ENCODE peak calls at places on chromosome 12, in nine cellular contexts. One of them, this sample, is unnamed.

GRCh38 chr12:95646781-95647184 is 95.5 kb upstream of the USP44 start:
- DNase-seq in PC-3: no peak
- DNase-seq in neural progenitor cell: no peak
- DNase-seq in fibroblast of lung: no peak
- DNase-seq in K562: no peak
- DNase-seq in trophoblast cell: peak; percentile 69
- DNase-seq in HCT116: no peak
- DNase-seq in astrocyte: peak; percentile 79
- DNase-seq in SK-N-SH: no peak
- DNase-seq in this sample: peak; percentile 70

GRCh38 chr12:26100966-26101744 is 23.7 kb downstream of the BHLHE41 start:
- DNase-seq in PC-3: peak; percentile 100
- DNase-seq in neural progenitor cell: no peak
- DNase-seq in fibroblast of lung: no peak
- DNase-seq in K562: no peak
- DNase-seq in trophoblast cell: peak; percentile 84
- DNase-seq in HCT116: no peak
- DNase-seq in astrocyte: no peak
- DNase-seq in SK-N-SH: no peak
- DNase-seq in this sample: no peak

GRCh38 chr12:2769866-2770533 is 24.8 kb upstream of the FKBP4 start:
- DNase-seq in PC-3: no peak
- DNase-seq in neural progenitor cell: peak; percentile 39
- DNase-seq in fibroblast of lung: no peak
- DNase-seq in K562: no peak
- DNase-seq in trophoblast cell: peak; percentile 64
- DNase-seq in HCT116: no peak
- DNase-seq in astrocyte: no peak
- DNase-seq in SK-N-SH: no peak
- DNase-seq in this sample: no peak

GRCh38 chr12:16435875-16436554 is 88.6 kb downstream of the MGST1 start:
- DNase-seq in PC-3: no peak
- DNase-seq in neural progenitor cell: no peak
- DNase-seq in fibroblast of lung: no peak
- DNase-seq in K562: no peak
- DNase-seq in trophoblast cell: no peak
- DNase-seq in HCT116: no peak
- DNase-seq in astrocyte: no peak
- DNase-seq in SK-N-SH: no peak
- DNase-seq in this sample: no peak

GRCh38 chr12:40226652-40227051 is 1.9 kb downstream of the LRRK2 start:
- DNase-seq in PC-3: peak; percentile 57
- DNase-seq in neural progenitor cell: no peak
- DNase-seq in fibroblast of lung: peak; percentile 77
- DNase-seq in K562: no peak
- DNase-seq in trophoblast cell: no peak
- DNase-seq in HCT116: no peak
- DNase-seq in astrocyte: peak; percentile 86
- DNase-seq in SK-N-SH: no peak
- DNase-seq in this sample: peak; percentile 96

GRCh38 chr12:71299541-71300376 is 139.8 kb upstream of the LGR5 start:
- DNase-seq in PC-3: no peak
- DNase-seq in neural progenitor cell: no peak
- DNase-seq in fibroblast of lung: no peak
- DNase-seq in K562: peak; percentile 39
- DNase-seq in trophoblast cell: no peak
- DNase-seq in HCT116: no peak
- DNase-seq in astrocyte: peak; percentile 21
- DNase-seq in SK-N-SH: no peak
- DNase-seq in this sample: no peak

GRCh38 chr12:15757553-15758255 is 31.5 kb downstream of the EPS8 start:
- DNase-seq in PC-3: peak; percentile 85
- DNase-seq in neural progenitor cell: no peak
- DNase-seq in fibroblast of lung: peak; percentile 77
- DNase-seq in K562: no peak
- DNase-seq in trophoblast cell: peak; percentile 84
- DNase-seq in HCT116: peak; percentile 84
- DNase-seq in astrocyte: peak; percentile 90
- DNase-seq in SK-N-SH: no peak
- DNase-seq in this sample: peak; percentile 98

GRCh38 chr12:56223571-56224101 is 506 bp upstream of the NABP2 start:
- DNase-seq in PC-3: no peak
- DNase-seq in neural progenitor cell: no peak
- DNase-seq in fibroblast of lung: no peak
- DNase-seq in K562: no peak
- DNase-seq in trophoblast cell: no peak
- DNase-seq in HCT116: no peak
- DNase-seq in astrocyte: no peak
- DNase-seq in SK-N-SH: no peak
- DNase-seq in this sample: no peak

GRCh38 chr12:121980211-121980891 is 41.3 kb upstream of the BCL7A start:
- DNase-seq in PC-3: no peak
- DNase-seq in neural progenitor cell: no peak
- DNase-seq in fibroblast of lung: no peak
- DNase-seq in K562: no peak
- DNase-seq in trophoblast cell: no peak
- DNase-seq in HCT116: no peak
- DNase-seq in astrocyte: no peak
- DNase-seq in SK-N-SH: no peak
- DNase-seq in this sample: peak; percentile 23

GRCh38 chr12:110281549-110282342 is 699 bp downstream of the ATP2A2 start:
- DNase-seq in PC-3: peak; percentile 58
- DNase-seq in neural progenitor cell: no peak
- DNase-seq in fibroblast of lung: peak; percentile 71
- DNase-seq in K562: no peak
- DNase-seq in trophoblast cell: peak; percentile 88
- DNase-seq in HCT116: no peak
- DNase-seq in astrocyte: no peak
- DNase-seq in SK-N-SH: peak; percentile 92
- DNase-seq in this sample: peak; percentile 78

GRCh38 chr12:62484234-62484633 is 17.6 kb downstream of the MON2 start:
- DNase-seq in PC-3: peak; percentile 4
- DNase-seq in neural progenitor cell: no peak
- DNase-seq in fibroblast of lung: no peak
- DNase-seq in K562: no peak
- DNase-seq in trophoblast cell: no peak
- DNase-seq in HCT116: no peak
- DNase-seq in astrocyte: no peak
- DNase-seq in SK-N-SH: no peak
- DNase-seq in this sample: peak; percentile 70

GRCh38 chr12:49706351-49707126 is 666 bp downstream of the FMNL3 start:
- DNase-seq in PC-3: no peak
- DNase-seq in neural progenitor cell: peak; percentile 74
- DNase-seq in fibroblast of lung: peak; percentile 54
- DNase-seq in K562: peak; percentile 62
- DNase-seq in trophoblast cell: no peak
- DNase-seq in HCT116: no peak
- DNase-seq in astrocyte: peak; percentile 20
- DNase-seq in SK-N-SH: peak; percentile 78
- DNase-seq in this sample: peak; percentile 65

GRCh38 chr12:120984351-120984898 is 6.1 kb downstream of the HNF1A start:
- DNase-seq in PC-3: no peak
- DNase-seq in neural progenitor cell: no peak
- DNase-seq in fibroblast of lung: no peak
- DNase-seq in K562: no peak
- DNase-seq in trophoblast cell: no peak
- DNase-seq in HCT116: no peak
- DNase-seq in astrocyte: no peak
- DNase-seq in SK-N-SH: peak; percentile 79
- DNase-seq in this sample: no peak

DNA sequence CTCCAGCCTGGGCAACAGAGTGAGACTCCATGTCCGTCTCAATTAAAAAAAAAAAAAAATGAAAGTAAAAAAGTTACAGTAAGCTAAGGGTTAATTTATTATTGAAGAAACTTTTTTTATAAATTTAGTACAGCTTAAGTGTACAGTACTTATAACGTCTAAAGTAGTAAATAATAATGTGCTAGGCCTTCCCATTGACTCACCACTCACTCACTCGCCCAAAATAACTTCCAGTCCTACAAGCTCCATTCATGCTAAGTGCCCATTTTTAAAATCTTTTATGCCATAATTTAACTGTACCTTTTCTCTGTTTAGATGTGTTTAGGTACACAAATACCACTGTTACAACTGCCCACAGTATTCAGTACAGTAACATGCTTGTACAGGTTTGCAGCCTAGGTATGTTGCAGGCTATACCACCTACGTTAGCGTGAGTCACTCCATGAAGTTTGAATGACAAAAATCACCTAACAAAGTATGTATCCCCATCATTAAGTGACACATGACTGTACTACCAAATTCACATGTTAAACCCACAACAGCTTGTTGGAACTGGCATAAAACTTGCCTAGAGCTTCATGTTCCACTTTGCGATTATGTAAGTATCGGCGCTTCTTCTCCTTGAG is 10.7 kb downstream of the KANSL2 start:
- DNase-seq in PC-3: peak; percentile 31
- DNase-seq in neural progenitor cell: no peak
- DNase-seq in fibroblast of lung: no peak
- DNase-seq in K562: no peak
- DNase-seq in trophoblast cell: no peak
- DNase-seq in HCT116: no peak
- DNase-seq in astrocyte: no peak
- DNase-seq in SK-N-SH: no peak
- DNase-seq in this sample: peak; percentile 71
- H3K27ac ChIP-seq in PC-3: peak overlapping the region; percentile 13
- H3K27ac ChIP-seq in neural progenitor cell: no peak overlapping the region
- H3K27ac ChIP-seq in fibroblast of lung: no peak overlapping the region
- H3K27ac ChIP-seq in K562: no peak overlapping the region
- H3K27ac ChIP-seq in trophoblast cell: no peak overlapping the region
- H3K27ac ChIP-seq in HCT116: no peak overlapping the region
- H3K27ac ChIP-seq in astrocyte: no peak overlapping the region
- H3K27ac ChIP-seq in SK-N-SH: no peak overlapping the region
- H3K27ac ChIP-seq in this sample: peak overlapping the region; percentile 30

GRCh38 chr12:88578821-88579518 is 1.3 kb downstream of the KITLG start:
- DNase-seq in PC-3: peak; percentile 57
- DNase-seq in neural progenitor cell: peak; percentile 64
- DNase-seq in fibroblast of lung: no peak
- DNase-seq in K562: no peak
- DNase-seq in trophoblast cell: no peak
- DNase-seq in HCT116: no peak
- DNase-seq in astrocyte: no peak
- DNase-seq in SK-N-SH: peak; percentile 72
- DNase-seq in this sample: peak; percentile 60

GRCh38 chr12:88578274-88578673 is 2.0 kb downstream of the KITLG start:
- DNase-seq in PC-3: peak; percentile 58
- DNase-seq in neural progenitor cell: peak; percentile 63
- DNase-seq in fibroblast of lung: no peak
- DNase-seq in K562: no peak
- DNase-seq in trophoblast cell: no peak
- DNase-seq in HCT116: no peak
- DNase-seq in astrocyte: peak; percentile 39
- DNase-seq in SK-N-SH: no peak
- DNase-seq in this sample: peak; percentile 56

GRCh38 chr12:88577537-88577936 is 2.7 kb downstream of the KITLG start:
- DNase-seq in PC-3: peak; percentile 60
- DNase-seq in neural progenitor cell: no peak
- DNase-seq in fibroblast of lung: no peak
- DNase-seq in K562: no peak
- DNase-seq in trophoblast cell: no peak
- DNase-seq in HCT116: peak; percentile 43
- DNase-seq in astrocyte: peak; percentile 58
- DNase-seq in SK-N-SH: no peak
- DNase-seq in this sample: peak; percentile 67

GRCh38 chr12:88579941-88580871 is at the start of gene KITLG:
- DNase-seq in PC-3: peak; percentile 91
- DNase-seq in neural progenitor cell: peak; percentile 93
- DNase-seq in fibroblast of lung: peak; percentile 91
- DNase-seq in K562: peak; percentile 7
- DNase-seq in trophoblast cell: peak; percentile 31
- DNase-seq in HCT116: peak; percentile 76
- DNase-seq in astrocyte: peak; percentile 76
- DNase-seq in SK-N-SH: peak; percentile 83
- DNase-seq in this sample: peak; percentile 95

DNA sequence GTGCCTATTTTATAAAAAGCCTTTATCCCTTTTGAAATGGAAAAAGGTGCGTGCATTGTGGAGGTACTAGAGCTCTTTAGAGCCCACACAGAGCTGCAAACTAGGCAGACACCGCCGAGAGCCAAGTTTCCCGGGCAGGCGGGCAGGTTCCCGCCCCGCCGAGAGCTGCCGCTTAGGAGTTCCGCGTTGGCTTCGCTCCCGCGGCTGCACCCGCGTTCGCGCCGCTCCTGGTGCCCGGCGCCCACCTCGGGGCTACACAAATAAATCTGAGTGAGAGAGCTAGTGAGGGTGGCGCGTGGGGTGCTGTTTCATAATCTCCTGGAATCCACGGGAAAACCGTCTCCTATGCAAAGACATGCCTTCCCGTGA is 715 bp downstream of the KITLG start:
- DNase-seq in PC-3: peak; percentile 49
- DNase-seq in neural progenitor cell: peak; percentile 49
- DNase-seq in fibroblast of lung: no peak
- DNase-seq in K562: no peak
- DNase-seq in trophoblast cell: no peak
- DNase-seq in HCT116: no peak
- DNase-seq in astrocyte: no peak
- DNase-seq in SK-N-SH: peak; percentile 66
- DNase-seq in this sample: peak; percentile 71
- H3K79me2 ChIP-seq in PC-3: peaks cover 56% of the 10 kb centered on the region
- H3K79me2 ChIP-seq in neural progenitor cell: no peaks in the 10 kb centered on the region
- H3K79me2 ChIP-seq in fibroblast of lung: peaks cover 56% of the 10 kb centered on the region
- H3K79me2 ChIP-seq in K562: no peaks in the 10 kb centered on the region
- H3K79me2 ChIP-seq in trophoblast cell: no peaks in the 10 kb centered on the region
- H3K79me2 ChIP-seq in HCT116: peaks cover 90% of the 10 kb centered on the region
- H3K79me2 ChIP-seq in astrocyte: peaks cover 56% of the 10 kb centered on the region
- H3K79me2 ChIP-seq in SK-N-SH: peaks cover 63% of the 10 kb centered on the region
- H3K79me2 ChIP-seq in this sample: peaks cover 57% of the 10 kb centered on the region

GRCh38 chr12:125068391-125068790 is 3.2 kb downstream of the AACS start:
- DNase-seq in PC-3: no peak
- DNase-seq in neural progenitor cell: no peak
- DNase-seq in fibroblast of lung: no peak
- DNase-seq in K562: no peak
- DNase-seq in trophoblast cell: no peak
- DNase-seq in HCT116: no peak
- DNase-seq in astrocyte: no peak
- DNase-seq in SK-N-SH: no peak
- DNase-seq in this sample: no peak
- H3K27ac ChIP-seq in PC-3: no peak overlapping the region
- H3K27ac ChIP-seq in neural progenitor cell: no peak overlapping the region
- H3K27ac ChIP-seq in fibroblast of lung: no peak overlapping the region
- H3K27ac ChIP-seq in K562: no peak overlapping the region
- H3K27ac ChIP-seq in trophoblast cell: no peak overlapping the region
- H3K27ac ChIP-seq in HCT116: no peak overlapping the region
- H3K27ac ChIP-seq in astrocyte: no peak overlapping the region
- H3K27ac ChIP-seq in SK-N-SH: no peak overlapping the region
- H3K27ac ChIP-seq in this sample: no peak overlapping the region

DNA sequence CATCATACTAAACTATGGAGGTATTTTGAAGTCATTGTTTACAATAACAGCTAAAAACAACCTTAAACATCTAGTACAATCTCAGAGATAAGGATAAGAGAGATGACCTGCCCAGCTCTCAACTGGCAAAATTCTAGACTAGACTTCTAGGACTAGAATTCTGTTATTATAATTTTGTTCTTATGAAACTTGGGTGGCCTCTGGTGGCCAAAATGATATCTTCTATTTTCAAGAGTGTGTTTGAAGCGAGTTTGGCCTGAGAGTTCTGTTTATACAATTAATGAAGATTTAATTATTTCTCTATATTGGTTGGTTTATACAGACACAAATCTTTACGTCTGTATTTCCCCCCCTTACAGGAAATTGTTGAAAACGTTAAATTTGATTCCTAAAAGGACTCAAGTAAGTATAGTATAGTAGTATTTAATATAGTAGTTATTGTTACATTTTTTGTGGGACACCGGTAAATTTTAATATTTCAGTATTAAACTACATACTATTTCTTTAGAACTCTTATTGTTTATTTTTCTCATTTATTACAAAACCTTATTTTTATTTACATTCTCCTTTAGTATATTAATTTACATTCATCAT is 6.4 kb downstream of the PPHLN1 start:
- DNase-seq in PC-3: peak; percentile 67
- DNase-seq in neural progenitor cell: no peak
- DNase-seq in fibroblast of lung: peak; percentile 67
- DNase-seq in K562: no peak
- DNase-seq in trophoblast cell: peak; percentile 26
- DNase-seq in HCT116: peak; percentile 29
- DNase-seq in astrocyte: peak; percentile 11
- DNase-seq in SK-N-SH: peak; percentile 56
- DNase-seq in this sample: peak; percentile 70
- H3K79me2 ChIP-seq in PC-3: peaks cover 86% of the 10 kb centered on the region
- H3K79me2 ChIP-seq in neural progenitor cell: peaks cover 100% of the 10 kb centered on the region
- H3K79me2 ChIP-seq in fibroblast of lung: peaks cover 64% of the 10 kb centered on the region
- H3K79me2 ChIP-seq in K562: peaks cover 89% of the 10 kb centered on the region
- H3K79me2 ChIP-seq in trophoblast cell: peaks cover 4% of the 10 kb centered on the region
- H3K79me2 ChIP-seq in HCT116: peaks cover 97% of the 10 kb centered on the region
- H3K79me2 ChIP-seq in astrocyte: peaks cover 94% of the 10 kb centered on the region
- H3K79me2 ChIP-seq in SK-N-SH: peaks cover 99% of the 10 kb centered on the region
- H3K79me2 ChIP-seq in this sample: peaks cover 100% of the 10 kb centered on the region